ENCODE peak calls at places on chromosomes 6 and 20, in five cellular contexts. U, K, P, C and W are unnamed samples. For H3K36me3, the result is how much of the 10 kb centered on the place peaks cover.

GRCh38 chr6:164107297-164107995 is 692.9 kb downstream of the QKI start:
- DNase-seq in P (no peak), U (peak), C (peak), K (no peak), W (no peak)

GRCh38 chr6:116266803-116267202 is 12.9 kb downstream of the TSPYL1 start:
- DNase-seq in C (no peak), K (no peak), U (peak), P (no peak), W (no peak)

GRCh38 chr6:167668019-167668753 is 158.5 kb upstream of the AFDN start:
- DNase-seq in C (no peak), P (peak), U (no peak), K (peak), W (no peak)

GRCh38 chr20:42041000-42041565 is 422.9 kb upstream of the CHD6 start:
- DNase-seq in P (no peak), U (no peak), K (peak), C (no peak), W (peak)

GRCh38 chr20:22630698-22631097 is 46.3 kb upstream of the FOXA2 start:
- DNase-seq in K (no peak), P (no peak), C (no peak), U (no peak), W (no peak)

GRCh38 chr6:105494688-105495087 is 91.8 kb upstream of the PREP start:
- DNase-seq in P (no peak), K (no peak), U (no peak), C (no peak), W (no peak)

GRCh38 chr20:18138639-18139583 is 1.2 kb downstream of the KAT14 start:
- DNase-seq in C (no peak), U (peak), P (no peak), K (no peak), W (no peak)

GRCh38 chr6:106724848-106725247 is 95.5 kb downstream of the QRSL1 start:
- DNase-seq in C (no peak), P (no peak), K (no peak), U (no peak), W (no peak)

GRCh38 chr6:129598244-129599187 is 111.5 kb downstream of the ARHGAP18 start:
- DNase-seq in P (no peak), U (peak), K (peak), C (peak), W (peak)

GRCh38 chr6:119445666-119446622 is 96.4 kb upstream of the MAN1A1 start:
- DNase-seq in U (peak), P (no peak), C (peak), K (no peak), W (peak)

GRCh38 chr6:163250122-163250521 is 164.4 kb upstream of the QKI start:
- DNase-seq in U (no peak), K (no peak), P (no peak), C (no peak), W (no peak)

GRCh38 chr20:63206878-63207277 is 9.1 kb downstream of the YTHDF1 start:
- DNase-seq in P (peak), C (peak), K (no peak), U (peak), W (no peak)

GRCh38 chr20:59701236-59701635 is 96.9 kb downstream of the PHACTR3 start:
- DNase-seq in K (no peak), P (no peak), C (no peak), U (no peak), W (no peak)

GRCh38 chr6:72580281-72580940 is 41.5 kb upstream of the KCNQ5 start:
- DNase-seq in K (peak), C (peak), U (peak), P (no peak), W (peak)

GRCh38 chr20:17534077-17534476 is 2.9 kb upstream of the BFSP1 start:
- DNase-seq in C (no peak), K (no peak), P (no peak), U (no peak), W (no peak)

GRCh38 chr6:44377971-44378370 is 9.5 kb upstream of the CDC5L start:
- DNase-seq in P (no peak), C (no peak), U (no peak), K (no peak), W (no peak)

GRCh38 chr6:101722481-101722880 is 329.0 kb downstream of the GRIK2 start:
- DNase-seq in C (no peak), K (no peak), P (no peak), U (peak), W (no peak)

GRCh38 chr6:138105880-138106664 is 1.1 kb downstream of the PERP start:
- DNase-seq in P (no peak), U (peak), K (peak), C (peak), W (peak)

GRCh38 chr6:834879-835278 is 141.9 kb upstream of the EXOC2 start:
- DNase-seq in U (no peak), K (no peak), C (no peak), P (no peak), W (no peak)

DNA sequence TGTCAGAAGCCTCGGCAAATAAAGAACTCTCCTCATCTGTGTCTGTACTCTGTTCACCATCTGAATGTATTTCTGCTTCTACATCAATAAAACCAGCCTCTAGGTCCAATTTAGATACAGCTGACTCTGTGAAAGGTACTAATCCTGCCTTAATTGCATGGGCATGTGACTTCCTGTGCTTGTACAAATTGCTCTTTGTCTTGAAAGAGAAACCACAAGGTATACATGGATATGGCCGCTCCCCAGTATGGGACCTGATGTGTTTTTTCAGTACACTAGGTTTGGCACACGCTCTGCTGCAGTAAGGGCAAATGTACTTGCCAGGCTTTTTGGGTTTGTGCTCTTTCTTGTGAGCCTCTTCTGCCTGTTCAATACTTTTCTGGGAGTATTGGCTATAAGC is 171.1 kb downstream of the HIVEP2 start:
- DNase-seq in P (no peak), K (no peak), U (no peak), C (no peak), W (no peak)
- H3K36me3 ChIP-seq in P (under half), K (under half), U (under half), C (under half), W (under half)

DNA sequence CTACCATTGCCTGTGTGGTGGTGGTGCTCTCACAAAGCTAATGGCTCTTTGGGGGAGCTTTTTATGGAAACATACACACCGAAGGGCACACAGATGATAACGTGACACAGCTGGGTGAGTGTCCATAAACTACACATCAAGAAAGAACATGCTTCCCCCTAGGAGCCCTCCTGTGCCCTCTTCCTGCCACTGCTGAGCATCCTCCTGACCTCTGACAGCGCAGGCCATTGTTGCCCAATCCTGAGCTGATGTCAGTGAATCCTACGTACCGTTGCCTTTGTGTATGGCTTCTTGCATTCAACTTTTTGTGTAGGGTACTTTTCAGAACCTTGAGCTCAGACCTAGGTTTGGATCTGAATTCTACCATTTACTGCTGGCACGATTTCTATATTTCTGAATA is 65.8 kb upstream of the SLC22A1 start:
- DNase-seq in C (no peak), P (no peak), K (no peak), U (no peak), W (no peak)
- H3K36me3 ChIP-seq in C (under half), P (under half), K (under half), U (under half), W (half or more)

GRCh38 chr6:33289784-33290315 is 449 bp downstream of the PFDN6 start:
- DNase-seq in K (no peak), U (peak), P (no peak), C (no peak), W (no peak)
- H3K36me3 ChIP-seq in K (under half), U (under half), P (under half), C (under half), W (under half)

GRCh38 chr6:152976749-152977148 is 6.1 kb downstream of the FBXO5 start:
- DNase-seq in K (peak), P (no peak), C (no peak), U (no peak), W (peak)
- H3K36me3 ChIP-seq in K (under half), P (under half), C (under half), U (under half), W (under half)

GRCh38 chr6:18454446-18454845 is 67.3 kb downstream of the RNF144B start:
- DNase-seq in U (no peak), K (no peak), C (no peak), P (no peak), W (no peak)

GRCh38 chr6:18451756-18452155 is 64.6 kb downstream of the RNF144B start:
- DNase-seq in K (no peak), C (no peak), P (no peak), U (no peak), W (no peak)

DNA sequence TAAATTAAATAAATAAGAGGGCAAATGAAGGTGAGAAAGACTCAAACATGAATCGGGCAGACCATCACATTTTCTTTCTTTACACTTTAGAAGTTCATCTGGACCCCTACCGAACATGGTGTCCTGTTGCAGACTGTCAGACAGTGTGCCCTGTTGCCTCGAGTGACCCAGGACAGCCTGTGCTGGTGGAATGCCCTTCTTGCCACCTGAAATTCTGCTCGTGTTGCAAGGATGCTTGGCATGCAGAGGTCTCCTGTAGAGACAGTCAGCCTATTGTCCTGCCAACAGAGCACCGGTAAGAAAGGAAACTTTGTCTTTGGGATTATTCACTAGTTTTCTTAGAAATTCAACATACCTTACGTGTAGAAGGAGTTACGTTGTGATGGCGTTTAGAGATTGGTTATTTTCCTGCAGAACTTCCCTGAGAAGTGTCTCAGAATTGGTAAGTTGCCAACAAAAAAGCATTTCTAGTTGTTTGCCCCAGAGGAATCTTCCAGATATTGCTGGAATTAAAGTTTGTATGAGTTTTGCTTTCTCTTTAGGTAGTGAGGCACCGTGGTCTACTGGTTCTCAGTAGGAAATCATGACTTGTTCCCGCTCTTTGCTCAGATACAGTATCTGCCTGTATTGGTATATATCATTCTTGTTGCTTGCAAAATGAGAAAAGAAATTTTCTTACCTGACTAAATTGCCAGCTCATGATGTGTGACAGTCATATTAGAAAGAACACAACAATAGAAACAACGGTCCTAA is 70.1 kb downstream of the RNF144B start:
- DNase-seq in K (peak), C (no peak), P (no peak), U (no peak), W (no peak)
- H3K36me3 ChIP-seq in K (under half), C (under half), P (under half), U (under half), W (under half)